ENCODE peak calls at places on chromosomes 6 and 20, in four cellular contexts. One of them, this sample, is unnamed.

GRCh38 chr6:11277275-11278206 is 45.1 kb upstream of the NEDD9 start:
- DNase-seq in NCI-H526 treated with DMSO at 0.1 percent for 48 hours: no peak
- DNase-seq in activated T-cell treated with anti-CD3 and anti-CD28 coated beads, Interleukin-2, amount 50 U/mL, for 4 hours: no peak
- DNase-seq in kidney tubule cell: peak; percentile 94
- DNase-seq in this sample: peak; percentile 29

GRCh38 chr6:41470341-41471063 is 75.7 kb upstream of the FOXP4 start:
- DNase-seq in NCI-H526 treated with DMSO at 0.1 percent for 48 hours: no peak
- DNase-seq in activated T-cell treated with anti-CD3 and anti-CD28 coated beads, Interleukin-2, amount 50 U/mL, for 4 hours: no peak
- DNase-seq in kidney tubule cell: peak; percentile 35
- DNase-seq in this sample: no peak

GRCh38 chr20:47282864-47283263 is 73.6 kb downstream of the ZMYND8 start:
- DNase-seq in NCI-H526 treated with DMSO at 0.1 percent for 48 hours: no peak
- DNase-seq in activated T-cell treated with anti-CD3 and anti-CD28 coated beads, Interleukin-2, amount 50 U/mL, for 4 hours: no peak
- DNase-seq in kidney tubule cell: no peak
- DNase-seq in this sample: no peak

GRCh38 chr6:44004625-44005506 is 122.4 kb downstream of the MRPL14 start:
- DNase-seq in NCI-H526 treated with DMSO at 0.1 percent for 48 hours: no peak
- DNase-seq in activated T-cell treated with anti-CD3 and anti-CD28 coated beads, Interleukin-2, amount 50 U/mL, for 4 hours: no peak
- DNase-seq in kidney tubule cell: peak; percentile 76
- DNase-seq in this sample: no peak

GRCh38 chr20:49595811-49596545 is 28.0 kb upstream of the PTGIS start:
- DNase-seq in NCI-H526 treated with DMSO at 0.1 percent for 48 hours: no peak
- DNase-seq in activated T-cell treated with anti-CD3 and anti-CD28 coated beads, Interleukin-2, amount 50 U/mL, for 4 hours: peak; percentile 41
- DNase-seq in kidney tubule cell: peak; percentile 53
- DNase-seq in this sample: no peak

GRCh38 chr6:82954937-82955577 is 110.6 kb downstream of the UBE3D start:
- DNase-seq in NCI-H526 treated with DMSO at 0.1 percent for 48 hours: peak; percentile 3
- DNase-seq in activated T-cell treated with anti-CD3 and anti-CD28 coated beads, Interleukin-2, amount 50 U/mL, for 4 hours: no peak
- DNase-seq in kidney tubule cell: peak; percentile 88
- DNase-seq in this sample: no peak

GRCh38 chr6:27753668-27754407 is 158.4 kb downstream of the OR2B2 start:
- DNase-seq in NCI-H526 treated with DMSO at 0.1 percent for 48 hours: peak; percentile 80
- DNase-seq in activated T-cell treated with anti-CD3 and anti-CD28 coated beads, Interleukin-2, amount 50 U/mL, for 4 hours: peak; percentile 71
- DNase-seq in kidney tubule cell: peak; percentile 89
- DNase-seq in this sample: peak; percentile 53

GRCh38 chr20:19974621-19975435 is 42.3 kb upstream of the NAA20 start:
- DNase-seq in NCI-H526 treated with DMSO at 0.1 percent for 48 hours: peak; percentile 34
- DNase-seq in activated T-cell treated with anti-CD3 and anti-CD28 coated beads, Interleukin-2, amount 50 U/mL, for 4 hours: no peak
- DNase-seq in kidney tubule cell: peak; percentile 93
- DNase-seq in this sample: no peak

GRCh38 chr20:23153696-23154341 is 67.7 kb upstream of the CD93 start:
- DNase-seq in NCI-H526 treated with DMSO at 0.1 percent for 48 hours: no peak
- DNase-seq in activated T-cell treated with anti-CD3 and anti-CD28 coated beads, Interleukin-2, amount 50 U/mL, for 4 hours: no peak
- DNase-seq in kidney tubule cell: no peak
- DNase-seq in this sample: no peak

GRCh38 chr20:62841705-62842212 is 19.9 kb downstream of the TCFL5 start:
- DNase-seq in NCI-H526 treated with DMSO at 0.1 percent for 48 hours: no peak
- DNase-seq in activated T-cell treated with anti-CD3 and anti-CD28 coated beads, Interleukin-2, amount 50 U/mL, for 4 hours: no peak
- DNase-seq in kidney tubule cell: no peak
- DNase-seq in this sample: no peak

GRCh38 chr20:24790746-24791283 is 158.3 kb upstream of the CST7 start:
- DNase-seq in NCI-H526 treated with DMSO at 0.1 percent for 48 hours: no peak
- DNase-seq in activated T-cell treated with anti-CD3 and anti-CD28 coated beads, Interleukin-2, amount 50 U/mL, for 4 hours: no peak
- DNase-seq in kidney tubule cell: no peak
- DNase-seq in this sample: no peak

GRCh38 chr6:41698350-41698781 is 37.0 kb downstream of the TFEB start:
- DNase-seq in NCI-H526 treated with DMSO at 0.1 percent for 48 hours: no peak
- DNase-seq in activated T-cell treated with anti-CD3 and anti-CD28 coated beads, Interleukin-2, amount 50 U/mL, for 4 hours: no peak
- DNase-seq in kidney tubule cell: peak; percentile 41
- DNase-seq in this sample: no peak

GRCh38 chr20:17825949-17826843 is 126.4 kb downstream of the BANF2 start:
- DNase-seq in NCI-H526 treated with DMSO at 0.1 percent for 48 hours: no peak
- DNase-seq in activated T-cell treated with anti-CD3 and anti-CD28 coated beads, Interleukin-2, amount 50 U/mL, for 4 hours: no peak
- DNase-seq in kidney tubule cell: no peak
- DNase-seq in this sample: no peak

GRCh38 chr6:54722328-54722727 is 124.2 kb upstream of the FAM83B start:
- DNase-seq in NCI-H526 treated with DMSO at 0.1 percent for 48 hours: no peak
- DNase-seq in activated T-cell treated with anti-CD3 and anti-CD28 coated beads, Interleukin-2, amount 50 U/mL, for 4 hours: no peak
- DNase-seq in kidney tubule cell: peak; percentile 24
- DNase-seq in this sample: no peak

GRCh38 chr6:2794171-2794730 is 29.1 kb downstream of the WRNIP1 start:
- DNase-seq in NCI-H526 treated with DMSO at 0.1 percent for 48 hours: no peak
- DNase-seq in activated T-cell treated with anti-CD3 and anti-CD28 coated beads, Interleukin-2, amount 50 U/mL, for 4 hours: no peak
- DNase-seq in kidney tubule cell: peak; percentile 60
- DNase-seq in this sample: no peak

GRCh38 chr6:102114402-102114801 is 720.9 kb downstream of the GRIK2 start:
- DNase-seq in NCI-H526 treated with DMSO at 0.1 percent for 48 hours: peak; percentile 2
- DNase-seq in activated T-cell treated with anti-CD3 and anti-CD28 coated beads, Interleukin-2, amount 50 U/mL, for 4 hours: no peak
- DNase-seq in kidney tubule cell: no peak
- DNase-seq in this sample: no peak

GRCh38 chr20:18504479-18505060 is 3.2 kb upstream of the SEC23B start:
- DNase-seq in NCI-H526 treated with DMSO at 0.1 percent for 48 hours: no peak
- DNase-seq in activated T-cell treated with anti-CD3 and anti-CD28 coated beads, Interleukin-2, amount 50 U/mL, for 4 hours: no peak
- DNase-seq in kidney tubule cell: peak; percentile 15
- DNase-seq in this sample: no peak

This sample was measured in HuH-7.5.